ENCODE peak calls at places on chromosome 17, in four cellular contexts. One of them, this sample, is unnamed.

GRCh38 chr17:57565119-57565635 is 179.9 kb downstream of the CCDC182 start:
- DNase-seq in H1: no peak
- DNase-seq in HepG2: no peak
- DNase-seq in GM12878: no peak
- DNase-seq in this sample: no peak

GRCh38 chr17:50893183-50893993 is 27.2 kb upstream of the TOB1 start:
- DNase-seq in H1: no peak
- DNase-seq in HepG2: peak
- DNase-seq in GM12878: no peak
- DNase-seq in this sample: no peak

GRCh38 chr17:56478836-56479447 is 114.6 kb upstream of the NOG start:
- DNase-seq in H1: no peak
- DNase-seq in HepG2: peak
- DNase-seq in GM12878: no peak
- DNase-seq in this sample: peak

GRCh38 chr17:44444735-44445105 is 55.3 kb upstream of the ITGA2B start:
- DNase-seq in H1: no peak
- DNase-seq in HepG2: no peak
- DNase-seq in GM12878: no peak
- DNase-seq in this sample: peak

GRCh38 chr17:54381482-54381881 is 519.2 kb upstream of the TOM1L1 start:
- DNase-seq in H1: no peak
- DNase-seq in HepG2: no peak
- DNase-seq in GM12878: no peak
- DNase-seq in this sample: no peak

GRCh38 chr17:75250009-75250471 is 11.4 kb downstream of the GGA3 start:
- DNase-seq in H1: no peak
- DNase-seq in HepG2: no peak
- DNase-seq in GM12878: peak
- DNase-seq in this sample: no peak

GRCh38 chr17:39235555-39236221 is 9.9 kb upstream of the STAC2 start:
- DNase-seq in H1: peak
- DNase-seq in HepG2: peak
- DNase-seq in GM12878: peak
- DNase-seq in this sample: peak

GRCh38 chr17:16818821-16819683 is 129.0 kb downstream of the CCDC144A start:
- DNase-seq in H1: no peak
- DNase-seq in HepG2: no peak
- DNase-seq in GM12878: no peak
- DNase-seq in this sample: peak

GRCh38 chr17:44007346-44008204 is 3.2 kb downstream of the NAGS start:
- DNase-seq in H1: peak
- DNase-seq in HepG2: no peak
- DNase-seq in GM12878: no peak
- DNase-seq in this sample: no peak

GRCh38 chr17:50532452-50533024 is at the start of gene EPN3:
- DNase-seq in H1: peak
- DNase-seq in HepG2: no peak
- DNase-seq in GM12878: no peak
- DNase-seq in this sample: no peak

GRCh38 chr17:39595294-39595693 is 12.4 kb downstream of the NEUROD2 start:
- DNase-seq in H1: peak
- DNase-seq in HepG2: no peak
- DNase-seq in GM12878: no peak
- DNase-seq in this sample: no peak

GRCh38 chr17:22266231-22266630 is 573.9 kb downstream of the KCNJ18 start:
- DNase-seq in H1: no peak
- DNase-seq in HepG2: no peak
- DNase-seq in GM12878: no peak
- DNase-seq in this sample: peak

GRCh38 chr17:49962599-49963276 is 6.3 kb upstream of the DLX4 start:
- DNase-seq in H1: no peak
- DNase-seq in HepG2: no peak
- DNase-seq in GM12878: no peak
- DNase-seq in this sample: no peak

GRCh38 chr17:2093349-2093748 is 38.4 kb downstream of the HIC1 start:
- DNase-seq in H1: no peak
- DNase-seq in HepG2: no peak
- DNase-seq in GM12878: no peak
- DNase-seq in this sample: no peak

GRCh38 chr17:49676276-49676868 is 1.5 kb downstream of the SPOP start:
- DNase-seq in H1: peak
- DNase-seq in HepG2: no peak
- DNase-seq in GM12878: peak
- DNase-seq in this sample: peak

GRCh38 chr17:1182831-1183578 is 3.2 kb upstream of the ABR start:
- DNase-seq in H1: no peak
- DNase-seq in HepG2: no peak
- DNase-seq in GM12878: no peak
- DNase-seq in this sample: no peak

GRCh38 chr17:31391496-31391949 is at the start of gene RAB11FIP4:
- DNase-seq in H1: peak
- DNase-seq in HepG2: no peak
- DNase-seq in GM12878: no peak
- DNase-seq in this sample: peak

GRCh38 chr17:6496636-6497441 is 52.6 kb downstream of the PIMREG start:
- DNase-seq in H1: no peak
- DNase-seq in HepG2: no peak
- DNase-seq in GM12878: no peak
- DNase-seq in this sample: no peak

GRCh38 chr17:74833501-74834361 is 26.0 kb downstream of the GRIN2C start:
- DNase-seq in H1: no peak
- DNase-seq in HepG2: no peak
- DNase-seq in GM12878: no peak
- DNase-seq in this sample: no peak

GRCh38 chr17:48374650-48375230 is 55.3 kb downstream of the SKAP1 start:
- DNase-seq in H1: peak
- DNase-seq in HepG2: peak
- DNase-seq in GM12878: no peak
- DNase-seq in this sample: peak

GRCh38 chr17:67475161-67475887 is 98.2 kb downstream of the PITPNC1 start:
- DNase-seq in H1: peak
- DNase-seq in HepG2: peak
- DNase-seq in GM12878: peak
- DNase-seq in this sample: peak

GRCh38 chr17:47956818-47957590 is 679 bp downstream of the PRR15L start:
- DNase-seq in H1: no peak
- DNase-seq in HepG2: peak
- DNase-seq in GM12878: no peak
- DNase-seq in this sample: no peak

GRCh38 chr17:32552280-32552679 is 65.5 kb downstream of the CDK5R1 start:
- DNase-seq in H1: no peak
- DNase-seq in HepG2: no peak
- DNase-seq in GM12878: no peak
- DNase-seq in this sample: no peak

GRCh38 chr17:58219789-58220183 is 731 bp upstream of the MKS1 start:
- DNase-seq in H1: no peak
- DNase-seq in HepG2: peak
- DNase-seq in GM12878: no peak
- DNase-seq in this sample: no peak

GRCh38 chr17:45265823-45266222 is 3.9 kb upstream of the SPATA32 start:
- DNase-seq in H1: no peak
- DNase-seq in HepG2: no peak
- DNase-seq in GM12878: no peak
- DNase-seq in this sample: no peak

GRCh38 chr17:76547183-76547641 is 7.4 kb downstream of the PRCD start:
- DNase-seq in H1: no peak
- DNase-seq in HepG2: peak
- DNase-seq in GM12878: no peak
- DNase-seq in this sample: peak
- TF ChIP-seq CREB1 in H1: peak
- TF ChIP-seq CREB1 in HepG2: no peak
- TF ChIP-seq CREB1 in GM12878: peak
- TF ChIP-seq CREB1 in this sample: no peak

GRCh38 chr17:64240741-64241347 is 22.2 kb downstream of the TEX2 start:
- DNase-seq in H1: no peak
- DNase-seq in HepG2: no peak
- DNase-seq in GM12878: no peak
- DNase-seq in this sample: peak
- TF ChIP-seq CBX5 in H1: no peak
- TF ChIP-seq CBX5 in HepG2: no peak
- TF ChIP-seq CBX5 in GM12878: no peak
- TF ChIP-seq CBX5 in this sample: no peak

GRCh38 chr17:14211778-14212177 is 24.9 kb downstream of the CDRT15 start:
- DNase-seq in H1: peak
- DNase-seq in HepG2: no peak
- DNase-seq in GM12878: no peak
- DNase-seq in this sample: no peak

GRCh38 chr17:14211246-14211645 is 25.4 kb downstream of the CDRT15 start:
- DNase-seq in H1: no peak
- DNase-seq in HepG2: no peak
- DNase-seq in GM12878: no peak
- DNase-seq in this sample: no peak

GRCh38 chr17:14209215-14209614 is 27.4 kb downstream of the CDRT15 start:
- DNase-seq in H1: no peak
- DNase-seq in HepG2: peak
- DNase-seq in GM12878: no peak
- DNase-seq in this sample: no peak

GRCh38 chr17:14212401-14212800 is 24.3 kb downstream of the CDRT15 start:
- DNase-seq in H1: no peak
- DNase-seq in HepG2: no peak
- DNase-seq in GM12878: no peak
- DNase-seq in this sample: no peak

GRCh38 chr17:14214271-14214670 is 22.4 kb downstream of the CDRT15 start:
- DNase-seq in H1: no peak
- DNase-seq in HepG2: no peak
- DNase-seq in GM12878: no peak
- DNase-seq in this sample: no peak
- TF ChIP-seq CREB1 in H1: no peak
- TF ChIP-seq CREB1 in HepG2: no peak
- TF ChIP-seq CREB1 in GM12878: no peak
- TF ChIP-seq CREB1 in this sample: no peak

GRCh38 chr17:80283116-80283852 is 22.6 kb downstream of the RNF213 start:
- DNase-seq in H1: no peak
- DNase-seq in HepG2: no peak
- DNase-seq in GM12878: no peak
- DNase-seq in this sample: no peak

GRCh38 chr17:80286638-80286960 is 25.9 kb downstream of the RNF213 start:
- DNase-seq in H1: no peak
- DNase-seq in HepG2: no peak
- DNase-seq in GM12878: no peak
- DNase-seq in this sample: no peak

GRCh38 chr17:80284631-80285030 is 24.0 kb downstream of the RNF213 start:
- DNase-seq in H1: no peak
- DNase-seq in HepG2: no peak
- DNase-seq in GM12878: no peak
- DNase-seq in this sample: peak

GRCh38 chr17:80287038-80287437 is 26.4 kb downstream of the RNF213 start:
- DNase-seq in H1: no peak
- DNase-seq in HepG2: no peak
- DNase-seq in GM12878: no peak
- DNase-seq in this sample: no peak

GRCh38 chr17:80285237-80285920 is 24.7 kb downstream of the RNF213 start:
- DNase-seq in H1: no peak
- DNase-seq in HepG2: no peak
- DNase-seq in GM12878: no peak
- DNase-seq in this sample: no peak
- TF ChIP-seq CBX5 in H1: no peak
- TF ChIP-seq CBX5 in HepG2: no peak
- TF ChIP-seq CBX5 in GM12878: no peak
- TF ChIP-seq CBX5 in this sample: no peak

DNA sequence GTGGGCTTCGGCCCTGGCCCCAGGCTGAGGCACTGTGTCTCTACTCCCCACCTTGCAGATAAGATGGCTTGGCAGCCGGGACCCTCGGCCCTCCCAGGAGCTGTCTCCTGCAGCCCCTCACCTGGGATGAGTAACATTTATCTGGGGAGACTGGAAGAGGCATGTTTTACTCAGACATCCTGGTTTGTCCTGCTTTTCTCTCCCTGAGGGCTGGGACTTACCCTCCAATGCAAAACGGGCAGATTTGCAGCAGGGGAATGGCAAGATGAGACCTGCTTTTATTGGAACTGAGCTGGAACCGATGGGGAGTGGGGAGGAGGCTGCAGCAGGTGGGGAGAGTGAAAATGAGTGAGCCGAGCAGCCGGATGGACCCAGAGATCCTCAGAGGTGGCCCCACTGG is 27.3 kb upstream of the UBE2G1 start:
- DNase-seq in H1: no peak
- DNase-seq in HepG2: no peak
- DNase-seq in GM12878: no peak
- DNase-seq in this sample: no peak
- TF ChIP-seq CREB1 in H1: no peak
- TF ChIP-seq CREB1 in HepG2: no peak
- TF ChIP-seq CREB1 in GM12878: no peak
- TF ChIP-seq CREB1 in this sample: no peak

This sample was measured in K562.